ENCODE peak calls at places on chromosomes 16 and 17, in five cellular contexts. R is stimulated activated naive CD8-positive, alpha-beta T cell treated with anti-CD3 and anti-CD28 coated beads, Interleukin-15, Interleukin-2, amounts not matched to agents 100 U/mL and 50 U/mL, for 24 hours; S is mucosa of descending colon; E is aorta; C is progenitor cell of endocrine pancreas. X is an unnamed sample.

GRCh38 chr16:53257001-53257400 is 177.3 kb upstream of the RBL2 start:
- DNase-seq in R (no peak), S (no peak), E (no peak), C (no peak), X (no peak)

GRCh38 chr17:11921296-11921695 is 76.0 kb downstream of the ZNF18 start:
- DNase-seq in R (no peak), S (no peak), E (no peak), C (no peak), X (no peak)

GRCh38 chr17:56292010-56292409 is 138.7 kb downstream of the ANKFN1 start:
- DNase-seq in R (no peak), S (no peak), E (no peak), C (no peak), X (no peak)

GRCh38 chr16:66742409-66742808 is 9.0 kb downstream of the DYNC1LI2 start:
- DNase-seq in R (no peak), S (no peak), E (no peak), C (no peak), X (no peak)

GRCh38 chr17:2852729-2853110 is 56.5 kb downstream of the RAP1GAP2 start:
- DNase-seq in R (no peak), S (no peak), E (no peak), C (no peak), X (no peak)

GRCh38 chr16:84874004-84874435 is 54.2 kb downstream of the CRISPLD2 start:
- DNase-seq in R (no peak), S (no peak), E (no peak), C (no peak), X (no peak)

GRCh38 chr17:76248013-76248782 is 7.9 kb upstream of the RNF157 start:
- DNase-seq in R (no peak), S (no peak), E (no peak), C (no peak), X (peak)

GRCh38 chr17:50498021-50498874 is 10.0 kb upstream of the MYCBPAP start:
- DNase-seq in R (no peak), S (no peak), E (no peak), C (no peak), X (no peak)

GRCh38 chr17:38590988-38591758 is 14.6 kb downstream of the SRCIN1 start:
- DNase-seq in R (no peak), S (no peak), E (no peak), C (no peak), X (no peak)

X was measured in activated CD4-positive, alpha-beta memory T cell treated with anti-CD3 and anti-CD28 coated beads for 36 hours.